ENCODE peak calls at places on chromosomes 11 and 22, in five cellular contexts. S, Y, W, X and P are unnamed samples.

GRCh38 chr11:128837627-128838026 is 29.5 kb downstream of the KCNJ1 start:
- DNase-seq in S (no peak), Y (no peak), X (no peak), W (no peak), P (no peak)

GRCh38 chr11:32497951-32498350 is 62.6 kb upstream of the WT1 start:
- DNase-seq in X (no peak), Y (no peak), S (no peak), W (no peak), P (no peak)

GRCh38 chr22:21755855-21756284 is 20.3 kb upstream of the YPEL1 start:
- DNase-seq in S (peak), X (no peak), Y (peak), W (no peak), P (peak)

GRCh38 chr22:39511226-39511625 is 9.1 kb upstream of the ATF4 start:
- DNase-seq in S (no peak), Y (no peak), W (no peak), X (no peak), P (no peak)

GRCh38 chr11:61090982-61091372 is 11.3 kb upstream of the CD5 start:
- DNase-seq in S (no peak), X (no peak), W (no peak), Y (no peak), P (no peak)

GRCh38 chr22:50268655-50269113 is 1.5 kb downstream of the MAPK11 start:
- DNase-seq in Y (no peak), W (peak), S (no peak), X (no peak), P (no peak)

GRCh38 chr11:129394709-129395108 is 19.1 kb downstream of the BARX2 start:
- DNase-seq in X (no peak), S (no peak), W (no peak), Y (no peak), P (no peak)

GRCh38 chr11:58963551-58964075 is 24.3 kb downstream of the GLYATL1 start:
- DNase-seq in S (peak), W (peak), X (peak), Y (no peak), P (no peak)

GRCh38 chr11:133476570-133477262 is 55.6 kb downstream of the OPCML start:
- DNase-seq in W (no peak), S (no peak), X (no peak), Y (no peak), P (no peak)

GRCh38 chr11:35337136-35337918 is 82.0 kb downstream of the SLC1A2 start:
- DNase-seq in Y (no peak), S (peak), X (no peak), W (no peak), P (no peak)

GRCh38 chr11:91796999-91797398 is 427.6 kb upstream of the FAT3 start:
- DNase-seq in X (no peak), W (no peak), Y (no peak), S (no peak), P (no peak)

GRCh38 chr11:68398870-68399865 is 61.4 kb upstream of the PPP6R3 start:
- DNase-seq in W (peak), Y (no peak), X (peak), S (no peak), P (no peak)

GRCh38 chr11:74276581-74276980 is 34.9 kb downstream of the P4HA3 start:
- DNase-seq in X (no peak), W (no peak), Y (no peak), S (peak), P (no peak)

GRCh38 chr22:17443413-17444203 is 74.3 kb downstream of the CECR2 start:
- DNase-seq in S (no peak), Y (no peak), X (no peak), W (no peak), P (no peak)

GRCh38 chr11:20668844-20669832 is at the start of gene NELL1:
- DNase-seq in W (no peak), X (no peak), S (no peak), Y (no peak), P (no peak)

GRCh38 chr22:28247667-28248363 is 328.8 kb upstream of the PITPNB start:
- DNase-seq in X (no peak), W (no peak), S (no peak), Y (no peak), P (no peak)

GRCh38 chr11:96311120-96311568 is 31.9 kb downstream of the MAML2 start:
- DNase-seq in X (no peak), S (peak), W (no peak), Y (no peak), P (no peak)

GRCh38 chr11:128105950-128106349 is 481.4 kb downstream of the ETS1 start:
- DNase-seq in X (no peak), Y (no peak), W (no peak), S (no peak), P (no peak)

DNA sequence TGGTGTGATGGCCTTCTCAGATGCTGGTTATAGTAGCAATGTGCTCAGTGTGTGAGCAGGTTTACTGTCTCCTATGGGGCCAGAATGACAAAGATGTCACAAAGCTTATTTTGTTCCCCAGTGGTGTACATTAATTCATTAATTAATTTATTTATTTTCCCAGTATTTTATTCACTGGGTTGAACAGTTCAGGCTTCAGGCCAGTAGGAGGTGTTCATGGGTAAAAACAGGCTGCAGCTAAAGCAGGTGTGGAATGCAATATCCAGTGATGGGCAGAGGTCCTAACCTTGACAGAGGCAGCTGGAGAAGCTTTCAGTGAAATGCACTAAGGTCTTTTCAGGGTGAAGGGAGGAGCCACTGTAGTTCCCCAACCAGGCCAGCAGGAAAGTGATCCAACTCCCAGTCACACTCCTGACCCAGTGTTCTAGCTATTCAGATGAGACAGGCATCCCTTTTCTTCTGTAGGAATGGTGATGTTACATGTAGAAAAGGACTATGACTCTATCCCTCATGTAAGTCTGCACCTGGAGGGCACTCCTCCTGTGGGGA is 7.8 kb upstream of the FANCF start:
- DNase-seq in Y (no peak), S (no peak), X (no peak), W (no peak), P (no peak)
- TF ChIP-seq CTCF in Y (peak), S (no peak), X (no peak), W (no peak), P (peak)

GRCh38 chr11:64765841-64766682 is 6.3 kb upstream of the PYGM start:
- DNase-seq in X (no peak), Y (peak), S (no peak), W (no peak), P (peak)

GRCh38 chr11:64765291-64765803 is 5.6 kb upstream of the PYGM start:
- DNase-seq in X (no peak), Y (no peak), W (no peak), S (no peak), P (peak)

GRCh38 chr11:64763804-64764611 is 4.2 kb upstream of the PYGM start:
- DNase-seq in S (no peak), X (no peak), W (no peak), Y (peak), P (peak)

GRCh38 chr11:64762916-64763803 is 3.4 kb upstream of the PYGM start:
- DNase-seq in W (no peak), S (peak), X (no peak), Y (peak), P (peak)

GRCh38 chr11:64764753-64765152 is 5.0 kb upstream of the PYGM start:
- DNase-seq in S (no peak), W (no peak), Y (no peak), X (no peak), P (peak)
- TF ChIP-seq CTCF in S (no peak), W (no peak), Y (no peak), X (no peak), P (no peak)

GRCh38 chr11:12893787-12894672 is 115.1 kb upstream of the RASSF10 start:
- DNase-seq in Y (peak), S (peak), X (no peak), W (peak), P (no peak)
- TF ChIP-seq CTCF in Y (peak), S (peak), X (peak), W (peak), P (peak)

DNA sequence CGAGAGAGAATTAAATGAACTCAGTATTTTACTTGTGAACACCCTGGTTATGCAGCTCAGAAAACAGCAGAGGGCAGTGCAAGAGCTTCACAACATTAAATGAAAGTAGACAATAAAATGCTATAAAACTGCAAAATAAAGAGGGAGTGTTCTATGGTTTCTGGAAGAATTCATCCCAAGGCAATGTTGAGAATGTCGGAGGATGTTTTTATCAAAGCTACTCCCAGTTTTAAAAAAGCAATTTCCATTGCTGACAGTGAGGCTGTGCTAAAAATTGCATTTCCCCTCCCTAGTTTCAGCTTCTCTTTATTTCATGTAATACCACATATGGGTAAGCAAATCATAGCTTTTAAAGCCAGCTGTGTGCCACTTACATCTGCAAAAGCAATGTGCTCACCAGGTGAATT is 296.9 kb downstream of the RAB38 start:
- DNase-seq in S (peak), X (no peak), Y (no peak), W (no peak), P (no peak)
- TF ChIP-seq CTCF in S (peak), X (peak), Y (peak), W (peak), P (peak)

DNA sequence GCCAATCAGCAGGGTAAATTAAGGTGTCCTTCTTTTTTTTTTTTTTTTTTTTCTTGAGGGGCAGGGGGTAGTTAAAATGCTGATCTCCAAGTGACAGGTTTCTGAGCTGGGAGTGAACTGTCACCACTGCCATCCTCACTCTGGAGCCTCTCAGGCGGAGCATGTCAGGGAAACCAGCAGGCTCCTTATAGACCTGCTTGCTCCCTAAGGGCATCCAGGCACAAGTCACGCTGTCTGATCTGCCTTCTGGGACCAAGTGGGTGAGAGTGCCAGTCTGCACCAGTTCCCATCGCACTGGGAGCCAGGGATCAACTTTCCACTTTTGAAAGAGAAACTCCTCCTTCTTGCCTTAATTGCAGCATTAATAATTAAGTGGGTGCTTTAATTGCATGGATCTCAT is 537.9 kb upstream of the CADM1 start:
- DNase-seq in W (peak), Y (no peak), X (no peak), S (no peak), P (no peak)
- TF ChIP-seq CTCF in W (no peak), Y (no peak), X (no peak), S (no peak), P (no peak)

DNA sequence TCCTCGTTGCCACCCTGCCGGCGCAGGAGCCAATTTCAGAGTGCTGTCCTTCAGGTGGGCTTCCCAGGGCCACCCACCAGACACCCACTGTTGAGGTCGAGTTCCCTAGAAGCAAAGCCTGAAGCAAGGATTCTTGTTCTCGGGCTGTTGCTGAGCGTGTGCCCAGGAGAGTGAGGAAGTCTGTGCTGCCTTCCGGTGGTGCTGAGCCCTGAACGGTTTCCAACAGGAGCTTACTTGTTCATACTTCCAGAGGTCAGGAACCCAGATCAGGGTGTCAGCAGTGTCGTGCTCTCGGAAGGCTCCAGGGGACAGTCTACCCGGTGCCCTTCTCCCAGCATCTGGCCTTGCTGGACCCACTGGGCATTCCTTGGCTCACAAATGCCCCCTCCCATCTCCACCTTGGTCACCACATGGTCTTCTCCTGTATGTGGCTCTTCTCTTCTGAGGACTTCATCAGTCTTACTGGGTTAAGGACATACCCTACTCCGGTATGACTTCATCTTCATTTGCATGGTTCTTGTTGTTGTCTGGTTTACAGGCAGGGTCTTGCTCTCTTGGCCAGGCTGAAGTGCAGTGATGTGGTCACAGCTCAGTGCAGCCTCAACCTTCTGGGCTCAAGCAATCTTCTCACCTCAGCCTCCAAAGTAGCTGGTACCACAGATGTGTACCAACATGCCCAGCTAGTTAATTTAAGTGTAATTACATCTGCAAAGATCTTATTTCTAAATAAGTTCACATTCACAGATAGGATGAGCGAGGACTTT is 11.2 kb downstream of the SLC25A1 start:
- DNase-seq in W (no peak), S (no peak), X (no peak), Y (no peak), P (no peak)
- TF ChIP-seq CTCF in W (no peak), S (no peak), X (no peak), Y (no peak), P (no peak)

GRCh38 chr11:124746621-124747243 is 5.3 kb downstream of the VSIG2 start:
- DNase-seq in S (peak), Y (peak), X (peak), W (peak), P (no peak)

GRCh38 chr11:124747406-124748099 is 4.5 kb downstream of the VSIG2 start:
- DNase-seq in Y (no peak), W (no peak), X (no peak), S (no peak), P (no peak)

GRCh38 chr11:124748100-124748418 is 4.0 kb downstream of the VSIG2 start:
- DNase-seq in Y (no peak), S (no peak), W (no peak), X (no peak), P (no peak)

GRCh38 chr11:124745270-124745834 is 5.6 kb downstream of the NRGN start:
- DNase-seq in Y (no peak), X (no peak), W (no peak), S (no peak), P (no peak)

GRCh38 chr11:124745835-124746620 is 6.0 kb downstream of the VSIG2 start:
- DNase-seq in S (no peak), Y (peak), X (no peak), W (no peak), P (no peak)
- TF ChIP-seq CTCF in S (peak), Y (peak), X (no peak), W (no peak), P (peak)